ENCODE peak calls at places on chromosome 12, in five cellular contexts. N, D, F, B and U are unnamed samples.
A peak's percentile ranks its signal among the peaks of the same experiment; 100 is the strongest.

GRCh38 chr12:42507031-42507430 is 82.5 kb downstream of the PRICKLE1 start:
- DNase-seq in F (no peak), B (no peak), N (no peak), D (no peak), U (no peak)

GRCh38 chr12:52903855-52904508 is 894 bp downstream of the KRT8 start:
- DNase-seq in D (peak; percentile 56), N (peak; percentile 30), B (no peak), F (no peak), U (no peak)

GRCh38 chr12:42669471-42669997 is 80.0 kb upstream of the PRICKLE1 start:
- DNase-seq in B (no peak), N (no peak), F (no peak), D (no peak), U (no peak)

GRCh38 chr12:111438501-111438900 is 32.8 kb downstream of the SH2B3 start:
- DNase-seq in D (no peak), B (no peak), F (no peak), N (no peak), U (peak; percentile 89)

GRCh38 chr12:77133566-77133965 is 68.2 kb upstream of the E2F7 start:
- DNase-seq in F (no peak), D (no peak), N (no peak), B (no peak), U (no peak)

GRCh38 chr12:94150483-94151225 is 2.3 kb downstream of the PLXNC1 start:
- DNase-seq in N (no peak), B (no peak), D (no peak), F (no peak), U (peak; percentile 91)

GRCh38 chr12:8028267-8028666 is 4.2 kb upstream of the FOXJ2 start:
- DNase-seq in N (no peak), D (no peak), B (no peak), F (no peak), U (no peak)

GRCh38 chr12:75722714-75723200 is 211.3 kb upstream of the KRR1 start:
- DNase-seq in N (peak; percentile 28), F (no peak), B (peak; percentile 77), D (peak; percentile 43), U (no peak)

GRCh38 chr12:87953257-87953860 is 75.8 kb downstream of the C12orf50 start:
- DNase-seq in D (peak; percentile 28), N (no peak), B (peak; percentile 41), F (no peak), U (no peak)

GRCh38 chr12:32136404-32136803 is 29.8 kb downstream of the BICD1 start:
- DNase-seq in N (no peak), D (no peak), B (no peak), F (no peak), U (no peak)

GRCh38 chr12:6030081-6030480 is 85.0 kb upstream of the ANO2 start:
- DNase-seq in F (peak; percentile 15), N (no peak), D (no peak), B (no peak), U (no peak)

GRCh38 chr12:116099664-116100432 is 177.6 kb downstream of the MED13L start:
- DNase-seq in F (no peak), D (no peak), B (no peak), N (no peak), U (no peak)

GRCh38 chr12:127886821-127887220 is 380.1 kb upstream of the TMEM132C start:
- DNase-seq in F (no peak), D (no peak), B (no peak), N (no peak), U (no peak)

GRCh38 chr12:473198-473597 is 13.5 kb downstream of the B4GALNT3 start:
- DNase-seq in B (no peak), D (no peak), F (no peak), N (no peak), U (no peak)

GRCh38 chr12:54393350-54393655 is 8.8 kb upstream of the ZNF385A start:
- DNase-seq in N (no peak), F (no peak), D (no peak), B (no peak), U (no peak)

GRCh38 chr12:102061096-102061555 is 665 bp downstream of the WASHC3 start:
- DNase-seq in B (no peak), D (no peak), F (no peak), N (peak; percentile 71), U (no peak)

GRCh38 chr12:121769831-121770301 is 23.6 kb downstream of the RHOF start:
- DNase-seq in B (no peak), F (no peak), N (no peak), D (no peak), U (no peak)

GRCh38 chr12:5432011-5432400 is at the start of gene NTF3:
- DNase-seq in B (no peak), D (no peak), N (no peak), F (no peak), U (no peak)

GRCh38 chr12:123238961-123239360 is 5.7 kb downstream of the MTRFR start:
- DNase-seq in B (no peak), F (no peak), N (no peak), D (no peak), U (no peak)

GRCh38 chr12:58176296-58176869 is 235.0 kb downstream of the ATP23 start:
- DNase-seq in N (no peak), D (peak; percentile 10), F (no peak), B (peak; percentile 19), U (no peak)

GRCh38 chr12:95396849-95397498 is 77.0 kb upstream of the METAP2 start:
- DNase-seq in B (no peak), N (no peak), D (no peak), F (no peak), U (no peak)

GRCh38 chr12:43880547-43880946 is 44.7 kb downstream of the TMEM117 start:
- DNase-seq in D (no peak), F (no peak), B (no peak), N (no peak), U (no peak)

GRCh38 chr12:49456280-49456679 is 82.5 kb upstream of the KCNH3 start:
- DNase-seq in D (no peak), B (no peak), N (no peak), F (no peak), U (no peak)

GRCh38 chr12:29612912-29613311 is 115.4 kb upstream of the OVCH1 start:
- DNase-seq in N (no peak), D (no peak), B (no peak), F (no peak), U (no peak)

GRCh38 chr12:50764116-50764860 is 387 bp downstream of the ATF1 start:
- DNase-seq in N (no peak), B (no peak), F (peak; percentile 82), D (peak; percentile 55), U (peak; percentile 95)

GRCh38 chr12:50764861-50765324 is 992 bp downstream of the ATF1 start:
- DNase-seq in B (no peak), F (peak; percentile 81), N (no peak), D (peak; percentile 58), U (no peak)

GRCh38 chr12:50771409-50771808 is 7.5 kb downstream of the ATF1 start:
- DNase-seq in B (no peak), F (no peak), D (no peak), N (no peak), U (no peak)

GRCh38 chr12:50763637-50764115 is at the start of gene ATF1:
- DNase-seq in N (peak; percentile 73), F (peak; percentile 95), D (peak; percentile 93), B (peak; percentile 79), U (peak; percentile 98)

DNA sequence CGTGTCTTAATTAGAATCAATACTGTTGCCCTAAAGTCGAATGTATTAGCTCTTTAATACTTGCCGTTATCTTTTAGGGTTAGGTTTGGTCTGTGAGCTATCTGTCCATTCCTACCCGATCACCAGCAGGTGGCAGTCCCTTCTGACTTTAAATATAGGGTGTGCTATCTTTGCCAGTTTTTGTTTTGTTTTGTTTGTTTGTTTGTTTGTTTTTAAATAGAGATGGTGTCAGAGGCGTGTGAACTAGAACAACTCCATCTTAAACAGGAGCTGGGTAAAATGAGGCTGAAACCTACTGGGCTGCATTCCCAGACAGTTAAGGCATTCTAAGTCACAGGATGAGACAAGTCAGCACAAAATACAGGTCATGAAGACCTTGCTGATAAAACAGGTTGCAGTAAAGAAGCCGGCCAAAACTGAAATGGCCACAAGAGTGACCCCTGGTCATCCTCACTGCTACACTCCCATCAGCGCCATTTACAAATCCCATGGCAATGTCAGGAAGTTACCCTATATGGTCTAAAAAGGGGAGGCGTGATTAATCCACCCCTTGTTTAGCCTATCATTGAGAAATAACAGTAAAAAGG is 1.5 kb downstream of the ATF1 start:
- DNase-seq in D (peak; percentile 85), F (no peak), B (no peak), N (no peak), U (no peak)
- TF ChIP-seq CTCF in D (peak; percentile 84), F (peak; percentile 60), B (peak; percentile 78), N (peak; percentile 67), U (peak; percentile 79)

DNA sequence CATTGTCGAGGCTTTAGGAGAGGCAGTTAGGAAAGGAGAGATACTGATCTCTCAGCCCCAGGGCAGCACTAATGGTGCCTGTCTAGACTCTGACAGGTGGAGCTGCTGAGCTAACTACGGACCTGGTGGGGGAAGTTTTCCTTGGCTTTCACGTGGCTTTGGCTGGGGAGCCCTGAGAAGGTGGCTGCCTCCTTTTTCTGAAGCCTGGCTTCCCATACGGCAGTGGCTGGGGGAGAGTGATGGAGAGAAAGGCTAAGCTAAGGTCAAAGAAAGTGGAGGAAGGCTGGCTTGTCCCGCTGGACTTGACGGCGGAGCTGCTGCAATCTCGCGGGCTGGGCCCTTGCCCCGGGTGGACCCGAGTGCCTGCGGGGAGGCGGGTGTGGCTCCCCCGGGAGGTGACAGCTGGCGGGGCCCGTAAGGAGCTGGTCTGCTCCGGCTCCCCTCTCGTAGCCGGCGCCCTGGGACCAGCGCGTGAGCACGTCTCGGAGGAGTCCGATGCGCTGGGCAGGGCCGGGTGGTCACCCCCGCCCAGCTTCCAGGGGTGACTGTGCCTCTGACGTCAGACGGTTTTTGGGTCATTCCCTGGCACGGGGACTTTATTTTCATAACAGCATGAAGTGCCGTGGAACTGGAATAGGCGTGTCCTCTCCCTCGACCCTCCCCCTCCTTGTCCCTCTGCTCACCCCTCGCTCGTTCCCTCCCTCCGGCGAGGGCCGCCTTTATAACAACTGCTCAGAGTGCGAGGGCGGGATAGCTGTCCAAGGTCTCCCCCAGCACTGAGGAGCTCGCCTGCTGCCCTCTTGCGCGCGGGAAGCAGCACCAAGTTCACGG is at the start of gene GPRC5A:
- DNase-seq in N (no peak), D (peak; percentile 90), F (peak; percentile 92), B (peak; percentile 96), U (peak; percentile 79)
- TF ChIP-seq POLR2A in N (no peak), D (peak; percentile 99), F (peak; percentile 85), B (peak; percentile 24), U (no peak)

DNA sequence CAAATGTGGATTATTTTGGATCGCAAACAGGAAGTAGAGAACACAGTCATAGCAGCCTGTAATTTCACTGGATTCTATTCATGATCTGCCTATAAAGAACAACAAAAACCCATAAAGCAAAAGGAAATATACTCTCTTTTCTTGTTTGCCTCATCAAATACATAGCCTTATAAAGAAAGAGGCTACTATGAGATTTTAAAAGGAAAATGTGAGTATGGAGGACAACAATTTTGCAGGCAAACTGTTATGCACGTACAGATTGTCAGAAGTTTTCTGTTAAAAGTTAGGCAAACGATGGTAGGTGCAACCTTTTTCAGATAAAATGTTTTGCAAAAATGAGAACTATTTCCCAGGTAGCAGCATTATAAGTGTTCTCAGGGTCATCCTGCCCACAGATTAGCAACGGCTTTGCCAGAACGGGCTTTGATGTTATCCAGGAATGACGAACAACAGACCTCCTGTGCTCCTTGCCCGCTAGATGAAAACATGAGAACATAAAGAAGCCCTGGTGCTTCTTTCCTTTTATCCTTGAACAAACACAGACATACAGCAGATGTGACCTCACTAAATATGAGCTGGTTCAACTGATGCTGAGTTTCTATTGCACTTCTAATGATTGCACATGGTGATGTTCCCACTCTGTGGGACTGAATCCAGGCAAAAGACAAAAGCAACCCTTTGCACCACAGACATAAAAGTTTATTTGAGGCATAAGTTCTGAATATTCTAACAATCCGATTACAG is 88.1 kb downstream of the ITPR2 start:
- DNase-seq in D (no peak), N (no peak), B (no peak), F (no peak), U (no peak)
- H3K27ac ChIP-seq in D (no peak overlapping the region), N (no peak overlapping the region), B (no peak overlapping the region), F (no peak overlapping the region), U (no peak overlapping the region)

GRCh38 chr12:100348657-100349454 is 8.0 kb upstream of the SLC17A8 start:
- DNase-seq in D (peak; percentile 34), N (no peak), F (no peak), B (peak; percentile 33), U (no peak)
- TF ChIP-seq CTCF in D (peak; percentile 84), N (peak; percentile 48), F (no peak), B (peak; percentile 57), U (no peak)